ENCODE peak calls at places on chromosome 5, in ten cellular contexts. C, M, T, V, W, Z, F, D, G and L are unnamed samples.

GRCh38 chr5:36657563-36657995 is 51.2 kb downstream of the SLC1A3 start:
- DNase-seq in C (no peak), M (no peak), T (peak; percentile 76), V (peak; percentile 99), W (peak; percentile 100), Z (peak; percentile 99), F (peak; percentile 34), D (peak; percentile 91), G (peak; percentile 68), L (peak; percentile 96)

GRCh38 chr5:129003232-129003631 is 37.9 kb downstream of the SLC27A6 start:
- DNase-seq in C (no peak), M (no peak), T (no peak), V (no peak), W (no peak), Z (no peak), F (no peak), D (no peak), G (no peak), L (no peak)

GRCh38 chr5:2376486-2376885 is 375.0 kb downstream of the IRX2 start:
- DNase-seq in C (no peak), M (no peak), T (no peak), V (no peak), W (no peak), Z (no peak), F (no peak), D (no peak), G (no peak), L (no peak)

GRCh38 chr5:128825826-128826225 is 139.5 kb upstream of the SLC27A6 start:
- DNase-seq in C (no peak), M (no peak), T (no peak), V (peak; percentile 37), W (peak; percentile 71), Z (peak; percentile 17), F (no peak), D (no peak), G (no peak), L (no peak)

GRCh38 chr5:79552984-79553383 is 39.0 kb upstream of the HOMER1 start:
- DNase-seq in C (no peak), M (no peak), T (no peak), V (peak; percentile 56), W (peak; percentile 37), Z (peak; percentile 46), F (no peak), D (no peak), G (no peak), L (no peak)

GRCh38 chr5:80977764-80978163 is 17.6 kb downstream of the RASGRF2 start:
- DNase-seq in C (no peak), M (no peak), T (no peak), V (peak; percentile 36), W (no peak), Z (peak; percentile 56), F (no peak), D (no peak), G (no peak), L (peak; percentile 68)

GRCh38 chr5:71932649-71933338 is 174.5 kb upstream of the MAP1B start:
- DNase-seq in C (no peak), M (peak; percentile 34), T (peak; percentile 66), V (peak; percentile 70), W (peak; percentile 79), Z (peak; percentile 67), F (peak; percentile 70), D (no peak), G (peak; percentile 68), L (peak; percentile 71)

GRCh38 chr5:41891066-41891707 is 13.0 kb upstream of the RIMOC1 start:
- DNase-seq in C (no peak), M (no peak), T (no peak), V (no peak), W (no peak), Z (no peak), F (no peak), D (no peak), G (no peak), L (no peak)

GRCh38 chr5:81633916-81634315 is 117.0 kb downstream of the SSBP2 start:
- DNase-seq in C (no peak), M (no peak), T (no peak), V (no peak), W (no peak), Z (no peak), F (no peak), D (no peak), G (no peak), L (no peak)

GRCh38 chr5:133361922-133362321 is 250.4 kb downstream of the FSTL4 start:
- DNase-seq in C (no peak), M (no peak), T (no peak), V (no peak), W (no peak), Z (no peak), F (no peak), D (no peak), G (no peak), L (no peak)

GRCh38 chr5:122776143-122776542 is 1.3 kb downstream of the SNX2 start:
- DNase-seq in C (no peak), M (no peak), T (no peak), V (no peak), W (no peak), Z (no peak), F (no peak), D (no peak), G (no peak), L (no peak)

GRCh38 chr5:122773615-122774014 is 1.3 kb upstream of the SNX2 start:
- DNase-seq in C (no peak), M (no peak), T (no peak), V (peak; percentile 26), W (peak; percentile 48), Z (no peak), F (no peak), D (no peak), G (no peak), L (no peak)

GRCh38 chr5:122774519-122774860 is 390 bp upstream of the SNX2 start:
- DNase-seq in C (no peak), M (no peak), T (no peak), V (no peak), W (no peak), Z (no peak), F (no peak), D (no peak), G (no peak), L (no peak)

GRCh38 chr5:122775713-122776084 is 819 bp downstream of the SNX2 start:
- DNase-seq in C (no peak), M (no peak), T (no peak), V (peak; percentile 41), W (peak; percentile 39), Z (no peak), F (no peak), D (no peak), G (no peak), L (no peak)

GRCh38 chr5:122774861-122775712 is at the start of gene SNX2:
- DNase-seq in C (peak; percentile 96), M (peak; percentile 88), T (peak; percentile 95), V (peak; percentile 90), W (peak; percentile 86), Z (peak; percentile 76), F (peak; percentile 93), D (peak; percentile 91), G (peak; percentile 94), L (no peak)
- TF ChIP-seq CTCF in C (peak; percentile 30), M (peak; percentile 52), T (peak; percentile 37), V (peak; percentile 28), W (peak; percentile 41), Z (no peak), F (no peak), D (no peak), G (no peak), L (peak; percentile 27)

DNA sequence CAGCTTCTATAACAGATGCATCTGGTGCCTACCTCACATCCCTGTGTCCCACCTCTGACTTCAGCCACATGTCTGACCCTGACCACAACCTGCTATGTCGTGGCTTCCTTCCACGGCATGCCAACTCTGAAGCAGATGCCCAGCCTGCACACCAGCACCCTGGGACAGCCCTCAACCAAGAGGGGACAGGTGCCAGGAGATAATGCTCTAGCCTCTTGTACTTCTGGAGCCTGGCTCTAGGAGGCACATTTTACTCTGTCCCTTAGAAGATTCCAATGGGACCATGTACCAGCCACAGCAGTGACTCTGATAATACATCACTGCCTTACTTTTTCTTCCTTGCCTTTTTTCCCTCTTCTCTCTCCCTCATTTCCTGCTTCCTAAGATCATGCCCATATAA is 51.4 kb downstream of the EBF1 start:
- DNase-seq in C (no peak), M (no peak), T (no peak), V (no peak), W (no peak), Z (no peak), F (no peak), D (no peak), G (no peak), L (no peak)
- TF ChIP-seq CTCF in C (no peak), M (no peak), T (no peak), V (no peak), W (no peak), Z (no peak), F (no peak), D (no peak), G (no peak), L (no peak)

GRCh38 chr5:15682566-15682965 is 182.6 kb downstream of the FBXL7 start:
- DNase-seq in C (no peak), M (no peak), T (no peak), V (no peak), W (no peak), Z (no peak), F (no peak), D (no peak), G (no peak), L (no peak)

GRCh38 chr5:15682122-15682521 is 182.1 kb downstream of the FBXL7 start:
- DNase-seq in C (no peak), M (no peak), T (no peak), V (no peak), W (no peak), Z (no peak), F (no peak), D (no peak), G (no peak), L (no peak)

GRCh38 chr5:15687401-15687800 is 187.4 kb downstream of the FBXL7 start:
- DNase-seq in C (no peak), M (no peak), T (no peak), V (no peak), W (no peak), Z (no peak), F (no peak), D (no peak), G (no peak), L (no peak)

GRCh38 chr5:15683332-15683731 is 183.4 kb downstream of the FBXL7 start:
- DNase-seq in C (no peak), M (no peak), T (no peak), V (peak; percentile 44), W (peak; percentile 55), Z (peak; percentile 24), F (no peak), D (no peak), G (no peak), L (no peak)
- TF ChIP-seq CTCF in C (peak; percentile 17), M (peak; percentile 43), T (no peak), V (peak; percentile 55), W (peak; percentile 74), Z (peak; percentile 25), F (no peak), D (no peak), G (no peak), L (peak; percentile 21)

DNA sequence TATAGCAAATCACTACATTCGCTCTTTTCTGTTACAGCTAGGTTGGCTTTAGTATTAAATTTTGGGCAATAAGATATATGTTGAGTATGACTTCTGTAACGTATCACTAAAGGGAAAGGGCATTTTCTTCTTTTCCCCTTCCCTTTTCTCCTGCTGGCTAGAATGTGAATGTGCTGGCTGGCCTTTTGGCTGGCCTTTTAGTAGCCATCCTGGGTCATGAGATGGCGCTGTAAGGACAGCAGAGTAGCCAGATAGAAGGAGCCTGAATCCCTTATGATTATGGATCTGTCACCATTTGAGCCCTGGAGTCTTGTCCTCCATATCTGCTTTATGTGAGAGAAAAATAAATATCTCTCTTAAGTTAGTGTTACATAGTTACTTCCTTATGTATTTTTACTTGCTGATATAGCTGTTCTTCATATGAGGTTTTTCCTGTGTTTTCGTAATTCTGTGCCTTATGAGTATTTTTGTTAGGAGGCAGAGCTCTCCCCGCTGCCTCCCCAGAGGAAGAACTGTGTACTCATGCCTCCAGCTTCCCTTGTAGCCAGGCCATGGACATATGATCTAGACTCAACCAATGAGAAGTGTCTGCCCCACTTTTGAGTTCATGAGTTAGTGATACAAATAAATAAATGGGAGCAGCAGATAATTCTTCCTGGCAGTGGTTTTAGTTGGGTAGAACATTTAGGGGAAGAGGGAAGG is 65.9 kb downstream of the NDUFAF2 start:
- DNase-seq in C (no peak), M (no peak), T (no peak), V (peak; percentile 52), W (peak; percentile 34), Z (peak; percentile 13), F (no peak), D (no peak), G (no peak), L (no peak)
- TF ChIP-seq CTCF in C (no peak), M (no peak), T (no peak), V (peak; percentile 62), W (peak; percentile 37), Z (peak; percentile 46), F (no peak), D (no peak), G (no peak), L (peak; percentile 39)